ENCODE peak calls at places on chromosome 6, in four cellular contexts. U is hepatocyte, L is epithelial cell of proximal tubule, W is astrocyte. B is an unnamed sample.

GRCh38 chr6:72218125-72218524 is 331.8 kb downstream of the RIMS1 start:
- DNase-seq in U (peak; percentile 64), L (peak; percentile 4), W (peak; percentile 10), B (no peak)

GRCh38 chr6:80543598-80544181 is 437.2 kb downstream of the BCKDHB start:
- DNase-seq in U (peak; percentile 9), L (no peak), W (peak; percentile 91), B (no peak)

GRCh38 chr6:37020426-37021211 is 15.2 kb downstream of the FGD2 start:
- DNase-seq in U (peak; percentile 44), L (no peak), W (no peak), B (no peak)

GRCh38 chr6:4319992-4320683 is 184.8 kb upstream of the ECI2 start:
- DNase-seq in U (no peak), L (no peak), W (peak; percentile 68), B (peak; percentile 85)

GRCh38 chr6:7219310-7219709 is 93.7 kb downstream of the SSR1 start:
- DNase-seq in U (peak; percentile 37), L (no peak), W (no peak), B (no peak)

GRCh38 chr6:5422321-5422915 is 161.1 kb downstream of the FARS2 start:
- DNase-seq in U (peak; percentile 53), L (no peak), W (peak; percentile 12), B (peak; percentile 51)

GRCh38 chr6:80991316-80991715 is 761.2 kb downstream of the TENT5A start:
- DNase-seq in U (no peak), L (no peak), W (no peak), B (no peak)

GRCh38 chr6:11537229-11538048 is at the start of gene TMEM170B:
- DNase-seq in U (peak; percentile 97), L (no peak), W (peak; percentile 73), B (peak; percentile 56)

GRCh38 chr6:150625927-150626326 is 26.2 kb downstream of the PLEKHG1 start:
- DNase-seq in U (no peak), L (no peak), W (no peak), B (no peak)

GRCh38 chr6:150624199-150624598 is 24.5 kb downstream of the PLEKHG1 start:
- DNase-seq in U (no peak), L (no peak), W (no peak), B (no peak)

GRCh38 chr6:150627601-150628012 is 27.9 kb downstream of the PLEKHG1 start:
- DNase-seq in U (peak; percentile 32), L (no peak), W (peak; percentile 60), B (no peak)

GRCh38 chr6:150628908-150629307 is 29.2 kb downstream of the PLEKHG1 start:
- DNase-seq in U (no peak), L (no peak), W (no peak), B (no peak)

DNA sequence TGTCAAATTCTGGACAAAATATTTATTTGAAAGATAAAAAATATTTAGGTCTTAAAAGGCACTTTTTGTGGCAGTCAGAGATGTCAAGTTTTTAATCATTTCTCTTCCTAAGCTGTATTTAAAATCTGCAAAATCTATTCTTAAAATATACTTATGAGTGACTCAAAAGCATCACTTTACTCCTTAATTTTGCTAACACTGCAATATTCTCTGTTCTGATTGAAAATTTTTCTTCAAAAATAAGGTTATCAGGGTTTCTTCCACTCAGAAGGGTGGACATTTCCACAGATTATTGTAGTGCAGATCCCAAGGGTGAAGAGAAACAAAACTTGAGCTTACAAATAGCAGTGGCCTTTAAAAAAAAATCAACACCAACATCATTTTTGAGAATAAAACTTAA is 27.5 kb downstream of the PLEKHG1 start:
- DNase-seq in U (no peak), L (no peak), W (no peak), B (no peak)
- H3K4me3 ChIP-seq in U (no peak overlapping the region), L (no peak overlapping the region), W (no peak overlapping the region), B (no peak overlapping the region)

GRCh38 chr6:156950084-156950483 is 172.9 kb downstream of the ARID1B start:
- DNase-seq in U (no peak), L (no peak), W (no peak), B (no peak)

GRCh38 chr6:156946370-156946936 is 169.3 kb downstream of the ARID1B start:
- DNase-seq in U (no peak), L (no peak), W (no peak), B (no peak)

GRCh38 chr6:156949376-156949775 is 172.2 kb downstream of the ARID1B start:
- DNase-seq in U (peak; percentile 23), L (no peak), W (peak; percentile 82), B (no peak)

GRCh38 chr6:156948807-156949206 is 171.6 kb downstream of the ARID1B start:
- DNase-seq in U (peak; percentile 35), L (no peak), W (peak; percentile 96), B (no peak)

DNA sequence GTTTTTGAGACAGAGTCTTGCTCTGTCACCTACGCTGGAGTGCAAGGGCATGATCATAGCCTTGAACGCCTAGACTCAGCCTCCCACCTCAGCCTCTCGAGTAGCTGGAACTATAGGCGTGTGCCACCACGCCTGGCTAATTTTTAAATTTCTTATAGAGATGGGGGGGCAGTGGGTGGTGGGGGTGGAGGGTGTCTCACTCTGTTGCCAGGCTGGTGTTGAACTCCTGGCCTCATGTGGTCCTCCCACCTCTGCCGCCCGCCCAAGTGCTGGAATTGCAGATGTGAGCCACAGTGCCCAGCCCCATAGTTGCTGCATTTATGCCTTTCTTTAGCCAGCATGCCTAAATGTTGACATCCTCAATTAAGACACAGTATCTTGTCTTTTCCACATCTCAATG is 171.1 kb downstream of the ARID1B start:
- DNase-seq in U (no peak), L (no peak), W (no peak), B (no peak)
- TF ChIP-seq CTCF in U (no peak), L (no peak), W (no peak), B (no peak)

GRCh38 chr6:125752773-125753172 is 3.3 kb downstream of the HEY2 start:
- DNase-seq in U (no peak), L (no peak), W (no peak), B (peak; percentile 47)

GRCh38 chr6:125753937-125754259 is 4.5 kb downstream of the HEY2 start:
- DNase-seq in U (no peak), L (no peak), W (no peak), B (no peak)

GRCh38 chr6:125750692-125751333 is 1.4 kb downstream of the HEY2 start:
- DNase-seq in U (no peak), L (no peak), W (no peak), B (no peak)

GRCh38 chr6:125751334-125751916 is 2.0 kb downstream of the HEY2 start:
- DNase-seq in U (no peak), L (no peak), W (no peak), B (no peak)

GRCh38 chr6:125753218-125753936 is 3.9 kb downstream of the HEY2 start:
- DNase-seq in U (no peak), L (no peak), W (no peak), B (peak; percentile 69)
- H3K4me3 ChIP-seq in U (no peak overlapping the region), L (no peak overlapping the region), W (no peak overlapping the region), B (no peak overlapping the region)

DNA sequence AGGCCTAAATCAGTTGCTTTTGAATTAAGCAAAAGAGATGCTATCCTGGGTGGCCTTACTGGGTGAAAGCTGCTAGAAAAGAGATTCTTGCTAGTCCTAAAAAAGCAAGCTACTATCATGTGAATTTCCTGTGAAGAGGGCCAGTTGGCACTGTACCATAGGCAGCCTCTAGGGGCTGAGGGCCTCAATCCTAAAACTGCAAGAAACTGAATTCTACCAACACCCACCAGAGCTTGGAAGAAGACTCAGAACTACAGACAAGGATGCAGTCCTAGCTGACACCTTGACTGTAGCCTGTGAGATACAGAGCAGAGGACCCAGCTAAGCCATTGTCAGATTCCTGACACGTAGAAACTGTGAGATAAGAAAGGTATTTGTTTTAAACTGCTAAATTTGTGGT is 24.5 kb downstream of the CLIC5 start:
- DNase-seq in U (no peak), L (no peak), W (no peak), B (no peak)
- TF ChIP-seq CTCF in U (no peak), L (peak; percentile 26), W (peak; percentile 4), B (no peak)

GRCh38 chr6:44682987-44683779 is 295.7 kb downstream of the CDC5L start:
- DNase-seq in U (no peak), L (no peak), W (no peak), B (no peak)
- H3K4me3 ChIP-seq in U (no peak overlapping the region), L (no peak overlapping the region), W (no peak overlapping the region), B (no peak overlapping the region)

DNA sequence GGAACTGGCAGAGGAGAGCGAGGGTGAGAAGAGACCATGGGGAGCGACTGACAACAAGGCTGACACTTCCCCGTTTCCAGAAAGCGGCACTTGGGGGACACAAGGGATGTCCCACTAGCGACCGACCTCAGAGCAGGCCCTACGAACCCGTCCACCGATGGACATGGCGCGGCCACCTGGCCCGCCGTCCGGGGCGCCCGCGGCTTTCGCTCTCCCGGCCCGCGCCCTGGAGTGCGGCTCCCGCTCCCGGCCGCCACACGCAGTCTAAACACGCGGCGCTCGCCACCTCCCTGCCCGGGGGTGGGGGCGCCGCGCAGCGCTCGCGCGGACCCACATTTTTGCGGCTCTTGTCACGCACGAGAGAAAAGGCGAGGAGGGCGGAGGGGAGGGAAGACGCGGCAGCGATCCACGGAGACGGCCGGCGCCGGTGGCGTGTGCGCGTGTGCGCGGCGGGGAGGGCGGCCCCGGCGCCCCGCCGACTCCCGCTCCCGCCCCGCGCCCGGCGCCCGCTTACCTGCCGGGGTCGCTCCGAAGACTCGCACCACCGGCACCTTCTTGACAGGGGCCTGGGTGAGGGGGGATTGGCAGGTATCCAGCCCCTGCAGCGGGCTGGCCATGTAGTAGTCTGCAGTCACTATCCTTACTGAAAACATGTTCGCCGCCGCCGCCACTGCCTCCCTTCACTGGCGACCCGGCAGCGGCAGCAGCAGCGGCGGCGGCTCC is 621 bp downstream of the REV3L start:
- DNase-seq in U (peak; percentile 78), L (no peak), W (no peak), B (no peak)
- TF ChIP-seq CTCF in U (no peak), L (no peak), W (no peak), B (no peak)